ENCODE peak calls at places on chromosomes 16 and 17, in four cellular contexts. Q, W, R and U are unnamed samples.

GRCh38 chr16:88753191-88753590 is 31.8 kb downstream of the PIEZO1 start:
- DNase-seq in Q (no peak), W (no peak), R (no peak), U (no peak)

GRCh38 chr17:48631693-48632578 is 5.8 kb upstream of the HOXB9 start:
- DNase-seq in W (no peak), Q (peak; percentile 12), R (no peak), U (no peak)

GRCh38 chr17:57918017-57918895 is 37.0 kb downstream of the CUEDC1 start:
- DNase-seq in Q (no peak), W (no peak), R (no peak), U (no peak)

GRCh38 chr17:48143629-48144028 is 36.1 kb downstream of the SNX11 start:
- DNase-seq in Q (no peak), W (no peak), R (no peak), U (no peak)

GRCh38 chr17:1590031-1590746 is 27.6 kb upstream of the PITPNA start:
- DNase-seq in R (peak; percentile 75), Q (no peak), W (no peak), U (no peak)

GRCh38 chr16:89484088-89484501 is 6.3 kb downstream of the ANKRD11 start:
- DNase-seq in W (no peak), R (no peak), Q (no peak), U (no peak)

GRCh38 chr17:34370997-34371395 is 8.0 kb upstream of the CCL1 start:
- DNase-seq in W (no peak), Q (no peak), R (no peak), U (no peak)

GRCh38 chr16:7545251-7545650 is 212.6 kb downstream of the RBFOX1 start:
- DNase-seq in R (no peak), W (no peak), Q (no peak), U (no peak)

DNA sequence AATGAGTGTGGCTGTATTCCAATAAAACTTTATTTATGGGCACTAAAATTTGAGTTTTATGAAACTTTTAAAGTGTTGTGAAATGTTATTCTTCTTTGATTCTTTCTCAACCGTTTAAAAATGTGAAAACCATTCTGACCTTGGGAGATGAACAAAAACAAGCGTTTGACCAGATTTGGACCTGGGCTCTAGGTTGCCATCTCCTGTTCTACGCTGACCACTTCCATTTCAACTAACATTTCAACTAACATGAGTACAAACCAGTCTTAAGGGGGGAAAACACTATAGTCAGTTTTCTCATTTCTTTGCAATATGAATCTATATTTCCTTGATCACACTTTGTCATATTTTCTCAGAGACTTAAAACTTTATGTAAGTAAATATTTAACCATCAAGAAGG is 118.4 kb upstream of the IRX5 start:
- DNase-seq in Q (no peak), W (no peak), R (no peak), U (no peak)
- TF ChIP-seq CTCF in Q (no peak), W (peak; percentile 15), R (peak; percentile 27), U (no peak)

GRCh38 chr16:4351880-4352279 is 759 bp upstream of the PAM16 start:
- DNase-seq in W (no peak), Q (peak; percentile 61), R (no peak), U (no peak)
- H3K4me3 ChIP-seq in W (no peak overlapping the region), Q (no peak overlapping the region), R (no peak overlapping the region), U (no peak overlapping the region)

DNA sequence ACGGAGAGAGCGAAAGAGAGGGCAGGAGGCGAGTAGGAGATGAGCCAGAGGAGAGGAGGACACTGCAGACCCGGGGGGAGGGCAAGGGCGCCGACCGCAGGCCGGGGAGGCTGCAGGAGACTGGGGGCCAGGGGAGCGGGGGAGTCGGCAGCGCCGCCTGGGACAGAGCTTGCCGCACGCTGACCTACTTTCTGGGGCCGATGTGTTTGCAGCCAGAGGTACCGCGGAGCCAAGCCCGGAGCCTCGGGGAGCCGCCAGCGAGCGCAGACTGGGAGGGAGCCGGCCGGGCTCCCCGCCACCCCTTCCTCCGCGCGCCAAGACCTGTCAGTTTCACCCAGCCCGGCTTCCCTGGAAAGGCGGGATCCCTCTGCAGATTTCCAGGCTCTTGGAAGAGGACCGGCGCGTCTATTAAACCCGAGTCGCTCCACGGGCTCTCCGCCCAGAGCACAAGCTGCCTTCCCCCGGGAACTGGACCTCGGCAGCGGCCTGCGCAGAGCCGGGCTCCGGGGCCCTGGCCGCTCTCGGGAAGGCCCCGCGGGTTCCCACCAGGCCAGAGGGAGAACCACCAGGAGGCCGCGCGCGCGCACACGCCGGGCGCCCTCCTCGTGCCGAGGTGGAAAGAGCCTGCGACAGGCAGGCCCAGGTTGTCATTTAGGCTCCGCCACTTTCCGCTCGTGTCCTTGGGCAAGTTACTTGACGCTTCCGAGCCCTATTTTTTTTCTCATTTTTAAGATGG is 74.5 kb downstream of the CMC2 start:
- DNase-seq in Q (peak; percentile 92), W (peak; percentile 73), R (peak; percentile 62), U (no peak)
- TF ChIP-seq CTCF in Q (no peak), W (no peak), R (no peak), U (no peak)

GRCh38 chr17:77529328-77529650 is 388.5 kb downstream of the SEC14L1 start:
- DNase-seq in W (peak; percentile 50), Q (no peak), R (no peak), U (no peak)
- H3K4me3 ChIP-seq in W (no peak overlapping the region), Q (no peak overlapping the region), R (no peak overlapping the region), U (no peak overlapping the region)

GRCh38 chr17:11140501-11140900 is 100.5 kb upstream of the SHISA6 start:
- DNase-seq in R (no peak), Q (no peak), W (no peak), U (no peak)

GRCh38 chr17:11142231-11142630 is 98.8 kb upstream of the SHISA6 start:
- DNase-seq in W (no peak), R (no peak), Q (no peak), U (no peak)

GRCh38 chr17:11140028-11140427 is 101.0 kb upstream of the SHISA6 start:
- DNase-seq in Q (no peak), W (no peak), R (no peak), U (no peak)

GRCh38 chr17:11144358-11145233 is 96.4 kb upstream of the SHISA6 start:
- DNase-seq in W (no peak), Q (no peak), R (no peak), U (no peak)
- TF ChIP-seq CTCF in W (peak; percentile 59), Q (no peak), R (peak; percentile 22), U (peak; percentile 47)

DNA sequence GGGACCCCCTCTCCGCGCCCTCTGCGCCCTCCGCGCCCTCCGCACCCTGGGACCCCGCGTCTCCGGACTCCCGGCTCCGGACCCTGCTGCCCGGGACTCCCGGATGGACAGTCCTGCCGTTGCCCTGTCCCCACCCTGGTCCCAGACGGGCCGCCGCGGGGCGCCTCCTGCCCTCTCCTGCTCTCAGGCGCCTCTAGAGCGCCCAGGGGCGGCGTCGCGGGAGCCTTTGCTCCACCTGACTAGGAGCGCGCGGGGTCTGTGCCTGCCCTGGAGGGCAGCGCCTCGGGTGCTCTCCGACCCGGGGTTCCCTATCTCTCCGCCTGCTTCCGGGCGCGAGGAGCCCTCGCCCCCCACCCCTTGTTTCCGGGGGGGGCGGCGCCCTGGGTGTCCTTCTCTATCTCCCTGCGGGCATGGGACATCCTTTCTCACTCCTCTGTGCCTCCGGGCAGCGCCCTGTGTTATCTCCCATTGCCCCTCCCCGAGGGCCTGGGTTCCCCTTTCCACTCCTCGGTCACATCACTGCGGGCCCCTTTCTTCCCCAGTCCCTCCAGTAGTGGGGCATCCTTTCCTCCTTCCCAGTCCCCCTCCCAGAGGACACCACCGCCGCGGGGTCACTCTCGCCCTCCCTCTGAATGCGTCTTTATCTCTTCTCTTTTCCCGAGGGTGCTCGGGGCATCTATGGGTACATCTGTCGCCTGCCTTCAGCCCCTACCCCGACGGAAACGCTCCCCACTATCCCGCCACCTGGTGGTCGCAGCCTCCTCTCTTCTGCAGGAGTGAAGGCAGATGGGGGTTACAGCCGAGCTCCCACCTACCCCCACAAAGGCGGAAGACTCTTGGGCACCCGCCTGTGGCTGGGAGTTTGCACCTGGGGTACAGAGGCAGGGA is 865 bp downstream of the PRKCB start:
- DNase-seq in W (peak; percentile 69), R (no peak), Q (peak; percentile 65), U (no peak)
- H3K4me3 ChIP-seq in W (peak overlapping the region; percentile 56), R (peak overlapping the region; percentile 57), Q (peak overlapping the region; percentile 56), U (peak overlapping the region; percentile 87)